ENCODE peak calls at places on chromosome 12, in five cellular contexts. V, F, X, Z and W are unnamed samples.

GRCh38 chr12:92538970-92539749 is 163.6 kb upstream of the PLEKHG7 start:
- ATAC-seq in V (peak; percentile 60), F (peak; percentile 85), X (peak; percentile 52), Z (peak; percentile 56), W (peak; percentile 78)

GRCh38 chr12:56469007-56469930 is 891 bp downstream of the SPRYD4 start:
- ATAC-seq in V (peak; percentile 16), F (no peak), X (no peak), Z (no peak), W (peak; percentile 58)

GRCh38 chr12:53096089-53096741 is 1.3 kb upstream of the IGFBP6 start:
- ATAC-seq in V (peak; percentile 64), F (no peak), X (peak; percentile 79), Z (no peak), W (peak; percentile 18)

GRCh38 chr12:95838125-95838524 is 20.6 kb upstream of the SNRPF start:
- ATAC-seq in V (no peak), F (no peak), X (no peak), Z (no peak), W (peak; percentile 35)

GRCh38 chr12:9752145-9752717 is 8.5 kb downstream of the CD69 start:
- ATAC-seq in V (no peak), F (peak; percentile 30), X (no peak), Z (peak; percentile 29), W (no peak)

GRCh38 chr12:16168078-16168477 is 109.4 kb downstream of the SLC15A5 start:
- ATAC-seq in V (no peak), F (no peak), X (no peak), Z (no peak), W (no peak)

GRCh38 chr12:68998036-68998435 is 65.1 kb upstream of the CPM start:
- ATAC-seq in V (no peak), F (no peak), X (no peak), Z (no peak), W (no peak)

GRCh38 chr12:124804011-124804621 is 59.5 kb downstream of the SCARB1 start:
- ATAC-seq in V (peak; percentile 75), F (no peak), X (peak; percentile 76), Z (no peak), W (peak; percentile 63)

GRCh38 chr12:122593910-122594309 is 66.9 kb downstream of the KNTC1 start:
- ATAC-seq in V (no peak), F (peak; percentile 99), X (no peak), Z (no peak), W (no peak)

GRCh38 chr12:53480425-53481107 is 18.7 kb downstream of the MAP3K12 start:
- ATAC-seq in V (no peak), F (no peak), X (no peak), Z (no peak), W (no peak)

GRCh38 chr12:24770334-24770733 is 178.6 kb downstream of the BCAT1 start:
- ATAC-seq in V (no peak), F (no peak), X (no peak), Z (no peak), W (no peak)

GRCh38 chr12:15005064-15005463 is 32.2 kb downstream of the PDE6H start:
- ATAC-seq in V (no peak), F (no peak), X (no peak), Z (no peak), W (no peak)

GRCh38 chr12:6288235-6288634 is 22.2 kb upstream of the PLEKHG6 start:
- ATAC-seq in V (no peak), F (no peak), X (no peak), Z (no peak), W (peak; percentile 62)

GRCh38 chr12:7917392-7918267 is 18.4 kb downstream of the SLC2A3 start:
- ATAC-seq in V (no peak), F (peak; percentile 31), X (no peak), Z (peak; percentile 6), W (no peak)

GRCh38 chr12:81811778-81812125 is 52.6 kb upstream of the PPFIA2 start:
- ATAC-seq in V (no peak), F (no peak), X (no peak), Z (no peak), W (no peak)

GRCh38 chr12:121110211-121110940 is 22.3 kb upstream of the P2RX7 start:
- ATAC-seq in V (peak; percentile 81), F (peak; percentile 88), X (peak; percentile 77), Z (peak; percentile 78), W (peak; percentile 81)

GRCh38 chr12:81520064-81520945 is 238.8 kb downstream of the PPFIA2 start:
- ATAC-seq in V (peak; percentile 37), F (no peak), X (no peak), Z (no peak), W (no peak)

GRCh38 chr12:46459881-46460545 is 87.4 kb upstream of the SLC38A2 start:
- ATAC-seq in V (peak; percentile 23), F (no peak), X (no peak), Z (peak; percentile 50), W (no peak)